ENCODE peak calls at places on chromosome 13, in nine cellular contexts. One of them, this sample, is unnamed.

GRCh38 chr13:33434676-33435075 is 149.1 kb upstream of the STARD13 start:
- DNase-seq in brain microvascular endothelial cell: no peak
- DNase-seq in Peyer's patch: no peak
- DNase-seq in GM13977: no peak
- DNase-seq in breast epithelium: no peak
- DNase-seq in cardiac muscle cell: no peak
- DNase-seq in right lobe of liver: no peak
- DNase-seq in AG10803: no peak
- DNase-seq in mucosa of descending colon: no peak
- DNase-seq in this sample: no peak

GRCh38 chr13:48849515-48849914 is 126.2 kb upstream of the FNDC3A start:
- DNase-seq in cardiac muscle cell: no peak
- DNase-seq in Peyer's patch: no peak
- DNase-seq in AG10803: no peak
- DNase-seq in breast epithelium: no peak
- DNase-seq in right lobe of liver: no peak
- DNase-seq in GM13977: no peak
- DNase-seq in mucosa of descending colon: no peak
- DNase-seq in brain microvascular endothelial cell: peak; percentile 16
- DNase-seq in this sample: no peak

GRCh38 chr13:51523082-51523518 is 61.2 kb upstream of the WDFY2 start:
- DNase-seq in GM13977: no peak
- DNase-seq in AG10803: peak; percentile 68
- DNase-seq in right lobe of liver: peak; percentile 60
- DNase-seq in breast epithelium: peak; percentile 58
- DNase-seq in brain microvascular endothelial cell: no peak
- DNase-seq in cardiac muscle cell: peak; percentile 81
- DNase-seq in mucosa of descending colon: no peak
- DNase-seq in Peyer's patch: no peak
- DNase-seq in this sample: no peak

GRCh38 chr13:112106467-112107141 is 39.7 kb downstream of the SOX1 start:
- DNase-seq in breast epithelium: no peak
- DNase-seq in GM13977: no peak
- DNase-seq in right lobe of liver: no peak
- DNase-seq in cardiac muscle cell: no peak
- DNase-seq in mucosa of descending colon: no peak
- DNase-seq in Peyer's patch: no peak
- DNase-seq in brain microvascular endothelial cell: no peak
- DNase-seq in AG10803: no peak
- DNase-seq in this sample: no peak

GRCh38 chr13:67147257-67148218 is 82.6 kb downstream of the PCDH9 start:
- DNase-seq in AG10803: peak; percentile 58
- DNase-seq in breast epithelium: no peak
- DNase-seq in brain microvascular endothelial cell: peak; percentile 75
- DNase-seq in GM13977: no peak
- DNase-seq in right lobe of liver: no peak
- DNase-seq in cardiac muscle cell: peak; percentile 79
- DNase-seq in Peyer's patch: no peak
- DNase-seq in mucosa of descending colon: no peak
- DNase-seq in this sample: no peak

GRCh38 chr13:88000787-88001186 is 329.6 kb downstream of the SLITRK5 start:
- DNase-seq in GM13977: no peak
- DNase-seq in breast epithelium: no peak
- DNase-seq in AG10803: no peak
- DNase-seq in Peyer's patch: no peak
- DNase-seq in right lobe of liver: no peak
- DNase-seq in cardiac muscle cell: no peak
- DNase-seq in brain microvascular endothelial cell: no peak
- DNase-seq in mucosa of descending colon: no peak
- DNase-seq in this sample: no peak

GRCh38 chr13:112619730-112620639 is 32.0 kb upstream of the TUBGCP3 start:
- DNase-seq in right lobe of liver: no peak
- DNase-seq in brain microvascular endothelial cell: no peak
- DNase-seq in GM13977: no peak
- DNase-seq in breast epithelium: no peak
- DNase-seq in mucosa of descending colon: no peak
- DNase-seq in cardiac muscle cell: peak; percentile 12
- DNase-seq in AG10803: peak; percentile 6
- DNase-seq in Peyer's patch: no peak
- DNase-seq in this sample: peak; percentile 71

GRCh38 chr13:33270906-33271538 is 14.5 kb downstream of the STARD13 start:
- DNase-seq in AG10803: no peak
- DNase-seq in GM13977: no peak
- DNase-seq in right lobe of liver: no peak
- DNase-seq in cardiac muscle cell: peak; percentile 62
- DNase-seq in mucosa of descending colon: no peak
- DNase-seq in Peyer's patch: no peak
- DNase-seq in breast epithelium: no peak
- DNase-seq in brain microvascular endothelial cell: no peak
- DNase-seq in this sample: no peak

GRCh38 chr13:42832341-42833153 is 51.2 kb downstream of the FAM216B start:
- DNase-seq in AG10803: peak; percentile 96
- DNase-seq in mucosa of descending colon: no peak
- DNase-seq in breast epithelium: no peak
- DNase-seq in Peyer's patch: no peak
- DNase-seq in GM13977: no peak
- DNase-seq in cardiac muscle cell: peak; percentile 90
- DNase-seq in brain microvascular endothelial cell: peak; percentile 96
- DNase-seq in right lobe of liver: peak; percentile 65
- DNase-seq in this sample: no peak

GRCh38 chr13:50679321-50679720 is 164.2 kb downstream of the DLEU7 start:
- DNase-seq in right lobe of liver: no peak
- DNase-seq in breast epithelium: no peak
- DNase-seq in GM13977: no peak
- DNase-seq in mucosa of descending colon: no peak
- DNase-seq in brain microvascular endothelial cell: peak; percentile 14
- DNase-seq in AG10803: peak; percentile 79
- DNase-seq in Peyer's patch: no peak
- DNase-seq in cardiac muscle cell: peak; percentile 57
- DNase-seq in this sample: no peak

GRCh38 chr13:35727881-35728280 is 251.4 kb upstream of the MAB21L1 start:
- DNase-seq in cardiac muscle cell: no peak
- DNase-seq in mucosa of descending colon: no peak
- DNase-seq in breast epithelium: no peak
- DNase-seq in brain microvascular endothelial cell: no peak
- DNase-seq in AG10803: no peak
- DNase-seq in Peyer's patch: no peak
- DNase-seq in GM13977: no peak
- DNase-seq in right lobe of liver: no peak
- DNase-seq in this sample: no peak

GRCh38 chr13:98581971-98582702 is 5.2 kb upstream of the STK24 start:
- DNase-seq in cardiac muscle cell: peak; percentile 46
- DNase-seq in brain microvascular endothelial cell: peak; percentile 69
- DNase-seq in AG10803: peak; percentile 43
- DNase-seq in breast epithelium: no peak
- DNase-seq in mucosa of descending colon: no peak
- DNase-seq in right lobe of liver: no peak
- DNase-seq in GM13977: no peak
- DNase-seq in Peyer's patch: no peak
- DNase-seq in this sample: no peak

GRCh38 chr13:31862828-31863227 is 123.5 kb downstream of the RXFP2 start:
- DNase-seq in AG10803: no peak
- DNase-seq in cardiac muscle cell: no peak
- DNase-seq in right lobe of liver: no peak
- DNase-seq in GM13977: no peak
- DNase-seq in breast epithelium: no peak
- DNase-seq in Peyer's patch: no peak
- DNase-seq in brain microvascular endothelial cell: no peak
- DNase-seq in mucosa of descending colon: no peak
- DNase-seq in this sample: no peak

DNA sequence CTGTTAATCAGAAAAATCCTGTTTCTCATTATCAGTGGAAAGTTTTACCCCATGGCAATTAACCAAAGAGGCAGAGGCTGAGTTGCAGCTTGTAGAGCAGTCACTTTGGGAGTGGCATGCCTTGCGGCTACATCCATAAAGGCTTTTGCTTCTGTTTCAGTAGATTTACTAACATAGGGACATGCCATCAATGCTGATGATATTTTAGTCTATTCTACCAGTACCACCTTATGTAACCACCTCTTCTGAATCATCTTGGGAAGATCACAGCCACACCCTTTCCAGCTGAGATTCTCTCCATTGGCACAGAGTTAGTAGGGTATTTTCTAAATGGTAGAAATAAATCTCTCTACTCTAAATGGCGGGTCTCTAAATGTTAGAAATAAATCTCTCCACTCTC is 37.5 kb downstream of the POSTN start:
- DNase-seq in Peyer's patch: no peak
- DNase-seq in breast epithelium: no peak
- DNase-seq in right lobe of liver: no peak
- DNase-seq in GM13977: no peak
- DNase-seq in AG10803: peak; percentile 40
- DNase-seq in cardiac muscle cell: no peak
- DNase-seq in brain microvascular endothelial cell: no peak
- DNase-seq in mucosa of descending colon: no peak
- DNase-seq in this sample: no peak
- TF ChIP-seq CTCF in Peyer's patch: no peak
- TF ChIP-seq CTCF in breast epithelium: no peak
- TF ChIP-seq CTCF in right lobe of liver: no peak
- TF ChIP-seq CTCF in GM13977: no peak
- TF ChIP-seq CTCF in AG10803: no peak
- TF ChIP-seq CTCF in cardiac muscle cell: no peak
- TF ChIP-seq CTCF in brain microvascular endothelial cell: no peak
- TF ChIP-seq CTCF in mucosa of descending colon: no peak
- TF ChIP-seq CTCF in this sample: no peak

GRCh38 chr13:22107549-22107948 is 436.7 kb downstream of the FGF9 start:
- DNase-seq in cardiac muscle cell: no peak
- DNase-seq in Peyer's patch: no peak
- DNase-seq in AG10803: no peak
- DNase-seq in brain microvascular endothelial cell: no peak
- DNase-seq in right lobe of liver: no peak
- DNase-seq in breast epithelium: no peak
- DNase-seq in GM13977: no peak
- DNase-seq in mucosa of descending colon: no peak
- DNase-seq in this sample: no peak

GRCh38 chr13:22103628-22104027 is 432.8 kb downstream of the FGF9 start:
- DNase-seq in brain microvascular endothelial cell: no peak
- DNase-seq in cardiac muscle cell: no peak
- DNase-seq in breast epithelium: no peak
- DNase-seq in mucosa of descending colon: no peak
- DNase-seq in GM13977: no peak
- DNase-seq in AG10803: peak; percentile 14
- DNase-seq in Peyer's patch: no peak
- DNase-seq in right lobe of liver: no peak
- DNase-seq in this sample: no peak

GRCh38 chr13:22106058-22106457 is 435.2 kb downstream of the FGF9 start:
- DNase-seq in cardiac muscle cell: no peak
- DNase-seq in brain microvascular endothelial cell: no peak
- DNase-seq in AG10803: no peak
- DNase-seq in Peyer's patch: no peak
- DNase-seq in right lobe of liver: no peak
- DNase-seq in GM13977: no peak
- DNase-seq in breast epithelium: no peak
- DNase-seq in mucosa of descending colon: no peak
- DNase-seq in this sample: no peak

GRCh38 chr13:22102237-22102636 is 431.4 kb downstream of the FGF9 start:
- DNase-seq in GM13977: no peak
- DNase-seq in AG10803: peak; percentile 32
- DNase-seq in Peyer's patch: no peak
- DNase-seq in breast epithelium: no peak
- DNase-seq in brain microvascular endothelial cell: no peak
- DNase-seq in cardiac muscle cell: no peak
- DNase-seq in mucosa of descending colon: no peak
- DNase-seq in right lobe of liver: no peak
- DNase-seq in this sample: no peak

DNA sequence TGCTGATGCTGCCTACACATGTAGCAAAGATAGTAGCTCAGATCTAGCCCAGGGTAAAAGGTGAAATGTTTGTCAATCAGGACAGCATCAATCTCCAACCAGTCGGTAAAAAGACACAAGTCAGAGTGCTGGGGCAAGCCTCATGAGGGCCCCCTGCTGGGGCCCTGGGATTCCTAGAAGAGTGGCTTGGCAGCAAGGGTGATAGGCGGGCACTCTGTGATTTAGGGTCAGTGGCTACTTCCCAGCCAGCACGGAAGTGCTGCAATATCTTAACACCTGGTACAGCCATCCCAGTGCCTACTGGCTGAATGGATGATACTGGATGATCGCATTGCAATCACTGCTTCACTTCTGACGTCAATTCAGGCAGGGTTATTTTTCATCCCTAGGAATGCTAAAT is 432.2 kb downstream of the FGF9 start:
- DNase-seq in breast epithelium: no peak
- DNase-seq in cardiac muscle cell: no peak
- DNase-seq in Peyer's patch: no peak
- DNase-seq in AG10803: no peak
- DNase-seq in GM13977: no peak
- DNase-seq in brain microvascular endothelial cell: no peak
- DNase-seq in mucosa of descending colon: peak; percentile 39
- DNase-seq in right lobe of liver: no peak
- DNase-seq in this sample: no peak
- TF ChIP-seq CTCF in breast epithelium: no peak
- TF ChIP-seq CTCF in cardiac muscle cell: no peak
- TF ChIP-seq CTCF in Peyer's patch: peak; percentile 2
- TF ChIP-seq CTCF in AG10803: no peak
- TF ChIP-seq CTCF in GM13977: peak; percentile 18
- TF ChIP-seq CTCF in brain microvascular endothelial cell: no peak
- TF ChIP-seq CTCF in mucosa of descending colon: no peak
- TF ChIP-seq CTCF in right lobe of liver: peak; percentile 5
- TF ChIP-seq CTCF in this sample: no peak

GRCh38 chr13:70613295-70613694 is 505.0 kb upstream of the KLHL1 start:
- DNase-seq in Peyer's patch: no peak
- DNase-seq in AG10803: no peak
- DNase-seq in cardiac muscle cell: peak; percentile 0
- DNase-seq in GM13977: no peak
- DNase-seq in brain microvascular endothelial cell: no peak
- DNase-seq in breast epithelium: no peak
- DNase-seq in mucosa of descending colon: no peak
- DNase-seq in right lobe of liver: no peak
- DNase-seq in this sample: no peak
- TF ChIP-seq CTCF in Peyer's patch: no peak
- TF ChIP-seq CTCF in AG10803: no peak
- TF ChIP-seq CTCF in cardiac muscle cell: no peak
- TF ChIP-seq CTCF in GM13977: peak; percentile 4
- TF ChIP-seq CTCF in brain microvascular endothelial cell: no peak
- TF ChIP-seq CTCF in breast epithelium: no peak
- TF ChIP-seq CTCF in mucosa of descending colon: no peak
- TF ChIP-seq CTCF in right lobe of liver: no peak
- TF ChIP-seq CTCF in this sample: peak; percentile 71

GRCh38 chr13:56558698-56559320 is 581.9 kb upstream of the PRR20A start:
- DNase-seq in breast epithelium: no peak
- DNase-seq in mucosa of descending colon: no peak
- DNase-seq in brain microvascular endothelial cell: no peak
- DNase-seq in cardiac muscle cell: no peak
- DNase-seq in Peyer's patch: no peak
- DNase-seq in AG10803: no peak
- DNase-seq in GM13977: no peak
- DNase-seq in right lobe of liver: no peak
- DNase-seq in this sample: no peak

DNA sequence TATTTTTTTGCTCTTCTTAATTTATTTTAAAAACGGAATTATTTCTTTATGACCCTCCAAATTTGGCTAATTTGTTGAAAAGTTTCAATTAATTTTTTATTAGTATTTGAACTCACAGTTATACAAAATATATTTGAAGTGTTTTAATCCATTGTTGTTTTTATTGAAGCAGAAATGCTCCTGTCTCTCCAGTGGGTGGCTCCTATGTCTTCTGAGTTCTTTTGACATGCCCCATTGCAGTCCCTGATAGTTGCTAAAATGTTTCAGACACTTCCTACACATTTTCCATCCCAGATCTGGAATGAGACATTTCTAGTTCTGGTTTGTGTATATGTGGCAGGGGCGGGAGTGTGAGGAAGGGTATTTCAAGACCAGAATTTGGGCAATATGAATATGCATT is 579.4 kb upstream of the PRR20A start:
- DNase-seq in brain microvascular endothelial cell: no peak
- DNase-seq in breast epithelium: no peak
- DNase-seq in mucosa of descending colon: no peak
- DNase-seq in cardiac muscle cell: no peak
- DNase-seq in Peyer's patch: no peak
- DNase-seq in GM13977: no peak
- DNase-seq in right lobe of liver: no peak
- DNase-seq in AG10803: no peak
- DNase-seq in this sample: no peak
- TF ChIP-seq CTCF in brain microvascular endothelial cell: no peak
- TF ChIP-seq CTCF in breast epithelium: no peak
- TF ChIP-seq CTCF in mucosa of descending colon: no peak
- TF ChIP-seq CTCF in cardiac muscle cell: no peak
- TF ChIP-seq CTCF in Peyer's patch: no peak
- TF ChIP-seq CTCF in GM13977: no peak
- TF ChIP-seq CTCF in right lobe of liver: no peak
- TF ChIP-seq CTCF in AG10803: no peak
- TF ChIP-seq CTCF in this sample: peak; percentile 57

This sample was measured in type B pancreatic cell.